ENCODE peak calls at places on chromosomes 1 and 21, in eight cellular contexts. D is AG08396, K is left colon, F is AG08395, S is suprapubic skin, G is left ventricle myocardium inferior, X is hepatocyte, M is cerebellum. H is an unnamed sample.
A peak's percentile ranks its signal among the peaks of the same experiment; 100 is the strongest.

GRCh38 chr1:7293702-7294630 is 477.1 kb upstream of the VAMP3 start:
- DNase-seq in D (no peak), K (no peak), F (no peak), S (no peak), G (no peak), X (no peak), M (peak; percentile 18), H (no peak)

GRCh38 chr1:111988743-111989453 is 570 bp downstream of the KCND3 start:
- DNase-seq in D (no peak), K (no peak), F (no peak), S (no peak), G (peak; percentile 31), X (peak; percentile 38), M (peak; percentile 70), H (no peak)

GRCh38 chr1:203144661-203145060 is 17.1 kb downstream of the ADORA1 start:
- DNase-seq in D (no peak), K (no peak), F (no peak), S (no peak), G (no peak), X (no peak), M (no peak), H (no peak)

GRCh38 chr1:154749078-154749760 is 120.9 kb downstream of the KCNN3 start:
- DNase-seq in D (no peak), K (no peak), F (peak; percentile 63), S (no peak), G (no peak), X (no peak), M (no peak), H (peak; percentile 71)

GRCh38 chr1:60149254-60149653 is 75.7 kb upstream of the C1orf87 start:
- DNase-seq in D (no peak), K (peak; percentile 65), F (no peak), S (no peak), G (peak; percentile 76), X (peak; percentile 11), M (peak; percentile 11), H (no peak)

GRCh38 chr1:208201241-208201640 is 42.9 kb downstream of the PLXNA2 start:
- DNase-seq in D (peak; percentile 85), K (peak; percentile 85), F (peak; percentile 95), S (no peak), G (no peak), X (peak; percentile 84), M (no peak), H (peak; percentile 91)

GRCh38 chr1:230068952-230069684 is 2.1 kb downstream of the GALNT2 start:
- DNase-seq in D (peak; percentile 29), K (no peak), F (peak; percentile 48), S (no peak), G (no peak), X (peak; percentile 19), M (no peak), H (no peak)

GRCh38 chr1:23923592-23924495 is 10.7 kb upstream of the CNR2 start:
- DNase-seq in D (peak; percentile 36), K (no peak), F (peak; percentile 40), S (no peak), G (no peak), X (no peak), M (no peak), H (no peak)

GRCh38 chr1:3688356-3688755 is 36.0 kb downstream of the TP73 start:
- DNase-seq in D (no peak), K (no peak), F (no peak), S (no peak), G (no peak), X (no peak), M (no peak), H (no peak)

GRCh38 chr1:204959374-204959773 is 83.6 kb upstream of the CNTN2 start:
- DNase-seq in D (no peak), K (no peak), F (no peak), S (no peak), G (peak; percentile 70), X (no peak), M (peak; percentile 68), H (no peak)

GRCh38 chr21:17612023-17612564 is 607 bp downstream of the BTG3 start:
- DNase-seq in D (peak; percentile 51), K (peak; percentile 46), F (peak; percentile 11), S (peak; percentile 83), G (peak; percentile 22), X (peak; percentile 63), M (no peak), H (no peak)

GRCh38 chr21:46083271-46084040 is 14.5 kb upstream of the COL6A2 start:
- DNase-seq in D (no peak), K (no peak), F (peak; percentile 51), S (no peak), G (no peak), X (peak; percentile 64), M (no peak), H (peak; percentile 51)

GRCh38 chr1:85203573-85204169 is 2.9 kb upstream of the SYDE2 start:
- DNase-seq in D (peak; percentile 16), K (no peak), F (no peak), S (no peak), G (no peak), X (no peak), M (no peak), H (no peak)

GRCh38 chr1:81111818-81112217 is 688.9 kb upstream of the ADGRL2 start:
- DNase-seq in D (peak; percentile 23), K (no peak), F (peak; percentile 61), S (no peak), G (no peak), X (no peak), M (no peak), H (peak; percentile 21)

GRCh38 chr1:162856260-162856659 is 4.7 kb downstream of the CCDC190 start:
- DNase-seq in D (peak; percentile 54), K (no peak), F (peak; percentile 72), S (no peak), G (no peak), X (no peak), M (no peak), H (peak; percentile 59)

GRCh38 chr1:185581961-185582725 is 152.0 kb upstream of the HMCN1 start:
- DNase-seq in D (no peak), K (no peak), F (no peak), S (no peak), G (no peak), X (no peak), M (no peak), H (peak; percentile 46)

GRCh38 chr1:172339840-172340239 is 80.6 kb upstream of the C1orf105 start:
- DNase-seq in D (no peak), K (no peak), F (no peak), S (no peak), G (no peak), X (no peak), M (no peak), H (no peak)

GRCh38 chr1:203359010-203359571 is 8.2 kb upstream of the FMOD start:
- DNase-seq in D (no peak), K (no peak), F (peak; percentile 24), S (peak; percentile 87), G (no peak), X (peak; percentile 49), M (no peak), H (no peak)

GRCh38 chr21:39452207-39452964 is 616 bp downstream of the SH3BGR start:
- DNase-seq in D (peak; percentile 36), K (no peak), F (peak; percentile 56), S (no peak), G (no peak), X (no peak), M (no peak), H (no peak)

GRCh38 chr1:205041998-205042910 is 758 bp upstream of the CNTN2 start:
- DNase-seq in D (no peak), K (no peak), F (no peak), S (no peak), G (no peak), X (no peak), M (peak; percentile 89), H (no peak)

GRCh38 chr1:182164273-182164672 is 102.8 kb upstream of the ZNF648 start:
- DNase-seq in D (no peak), K (no peak), F (no peak), S (no peak), G (no peak), X (no peak), M (peak; percentile 16), H (no peak)

GRCh38 chr1:68384321-68384813 is 65.4 kb downstream of the RPE65 start:
- DNase-seq in D (peak; percentile 88), K (no peak), F (peak; percentile 96), S (no peak), G (no peak), X (peak; percentile 80), M (no peak), H (peak; percentile 100)